ENCODE peak calls at places on chromosomes 1 and 21, in seven cellular contexts. F is activated T-cell treated with anti-CD3 and anti-CD28 coated beads for 48 hours, Z is tibial artery, P is upper lobe of right lung, Y is IMR-90, L is HS-5, U is kidney glomerular epithelial cell. Q is an unnamed sample.

GRCh38 chr1:29473167-29473855 is 237.0 kb downstream of the PTPRU start:
- DNase-seq in P (no peak), F (no peak), U (no peak), L (no peak), Z (no peak), Y (no peak), Q (no peak)

GRCh38 chr21:40047993-40048730 is 180.9 kb downstream of the PCP4 start:
- DNase-seq in Z (peak; percentile 36), U (no peak), Y (no peak), P (no peak), L (no peak), F (no peak), Q (no peak)

GRCh38 chr1:214296860-214297699 is 16.1 kb downstream of the SMYD2 start:
- DNase-seq in Z (no peak), F (no peak), L (no peak), Y (peak; percentile 90), P (no peak), U (peak; percentile 71), Q (no peak)

GRCh38 chr1:94949681-94950661 is 23.1 kb upstream of the CNN3 start:
- DNase-seq in L (no peak), Y (peak; percentile 85), Z (no peak), U (peak; percentile 27), F (no peak), P (no peak), Q (no peak)

GRCh38 chr21:42392731-42393442 is 3.0 kb downstream of the TMPRSS3 start:
- DNase-seq in Z (no peak), L (no peak), P (peak; percentile 27), U (no peak), F (no peak), Y (no peak), Q (no peak)

GRCh38 chr1:218421531-218421930 is 76.4 kb downstream of the TGFB2 start:
- DNase-seq in Z (no peak), P (no peak), Y (no peak), L (no peak), F (no peak), U (no peak), Q (no peak)

GRCh38 chr1:228906461-228906860 is 171.2 kb downstream of the RHOU start:
- DNase-seq in P (no peak), F (no peak), Y (no peak), U (no peak), L (no peak), Z (no peak), Q (no peak)

GRCh38 chr1:85494074-85494956 is 29.4 kb upstream of the DDAH1 start:
- DNase-seq in L (no peak), Z (no peak), P (no peak), Y (no peak), F (no peak), U (no peak), Q (no peak)

GRCh38 chr21:28794341-28794970 is 198.2 kb downstream of the LTN1 start:
- DNase-seq in U (no peak), Z (no peak), Y (no peak), F (no peak), P (no peak), L (no peak), Q (no peak)

GRCh38 chr1:25037174-25038074 is 107.3 kb upstream of the RUNX3 start:
- DNase-seq in F (no peak), Y (peak; percentile 13), L (no peak), U (no peak), P (no peak), Z (no peak), Q (peak; percentile 25)

Q was measured in KG1.